ENCODE peak calls at places on chromosome 6, in four cellular contexts. Z is nucleus accumbens, Q is GM12891, X is endothelial cell. A is an unnamed sample.

GRCh38 chr6:112802154-112802553 is 455.0 kb downstream of the RFPL4B start:
- DNase-seq in Z (no peak), X (no peak), Q (no peak), A (no peak)

GRCh38 chr6:159190460-159190859 is 21.3 kb downstream of the FNDC1 start:
- DNase-seq in X (no peak), Q (no peak), Z (no peak), A (no peak)

GRCh38 chr6:79737172-79737571 is 106.0 kb downstream of the SH3BGRL2 start:
- DNase-seq in Z (no peak), X (no peak), Q (no peak), A (no peak)

GRCh38 chr6:5172057-5172683 is 87.0 kb downstream of the PPP1R3G start:
- DNase-seq in X (no peak), Z (no peak), Q (no peak), A (no peak)

GRCh38 chr6:106159531-106159940 is 73.4 kb downstream of the PRDM1 start:
- DNase-seq in Z (no peak), Q (no peak), X (no peak), A (no peak)

GRCh38 chr6:96899019-96899418 is 1.3 kb upstream of the NDUFAF4 start:
- DNase-seq in X (peak; percentile 11), Q (no peak), Z (no peak), A (no peak)

GRCh38 chr6:57207141-57207540 is 15.0 kb downstream of the RAB23 start:
- DNase-seq in Q (no peak), X (no peak), Z (no peak), A (no peak)

GRCh38 chr6:5086294-5086890 is 1.3 kb downstream of the PPP1R3G start:
- DNase-seq in Z (no peak), X (peak; percentile 17), Q (no peak), A (no peak)

GRCh38 chr6:124999105-124999764 is 37.0 kb downstream of the RNF217 start:
- DNase-seq in Z (no peak), X (no peak), Q (no peak), A (no peak)

GRCh38 chr6:41226752-41227151 is 1.4 kb upstream of the TREML4 start:
- DNase-seq in X (no peak), Z (no peak), Q (no peak), A (no peak)

GRCh38 chr6:81308577-81309279 is 443.8 kb downstream of the TENT5A start:
- DNase-seq in X (no peak), Q (no peak), Z (no peak), A (no peak)

GRCh38 chr6:138999949-139000725 is 12.1 kb upstream of the REPS1 start:
- DNase-seq in X (no peak), Z (no peak), Q (no peak), A (no peak)

GRCh38 chr6:4603291-4603690 is 172.9 kb upstream of the CDYL start:
- DNase-seq in X (no peak), Q (no peak), Z (no peak), A (no peak)

GRCh38 chr6:89412071-89413005 is at the start of gene RRAGD:
- DNase-seq in Q (peak; percentile 73), Z (peak; percentile 69), X (peak; percentile 30), A (peak; percentile 66)

GRCh38 chr6:90413867-90414266 is 117.2 kb upstream of the BACH2 start:
- DNase-seq in Q (no peak), X (peak; percentile 33), Z (no peak), A (peak; percentile 30)

GRCh38 chr6:8219352-8219943 is 117.1 kb upstream of the EEF1E1 start:
- DNase-seq in Z (no peak), Q (peak; percentile 15), X (peak; percentile 47), A (peak; percentile 10)

GRCh38 chr6:72911463-72912153 is 289.7 kb downstream of the KCNQ5 start:
- DNase-seq in X (no peak), Q (no peak), Z (no peak), A (no peak)

GRCh38 chr6:144007779-144008500 is at the start of gene PLAGL1:
- DNase-seq in X (peak; percentile 65), Z (no peak), Q (peak; percentile 35), A (peak; percentile 20)

GRCh38 chr6:44338228-44339122 is 4.0 kb upstream of the SPATS1 start:
- DNase-seq in Q (peak; percentile 39), X (peak; percentile 70), Z (no peak), A (peak; percentile 36)

GRCh38 chr6:19857139-19857538 is 20.0 kb downstream of the ID4 start:
- DNase-seq in X (no peak), Z (no peak), Q (no peak), A (no peak)

GRCh38 chr6:116556065-116556464 is 2.5 kb downstream of the CALHM4 start:
- DNase-seq in Z (no peak), Q (no peak), X (no peak), A (no peak)

GRCh38 chr6:169959129-169960002 is 207.9 kb downstream of the ERMARD start:
- DNase-seq in Q (no peak), X (no peak), Z (no peak), A (no peak)

GRCh38 chr6:156827382-156827781 is 50.2 kb downstream of the ARID1B start:
- DNase-seq in Z (no peak), Q (no peak), X (no peak), A (no peak)

GRCh38 chr6:28004350-28005123 is 47.5 kb downstream of the OR2B6 start:
- DNase-seq in Z (no peak), Q (no peak), X (no peak), A (no peak)

GRCh38 chr6:165245716-165246115 is 63.7 kb downstream of the C6orf118 start:
- DNase-seq in Z (no peak), Q (no peak), X (no peak), A (no peak)

GRCh38 chr6:170453586-170454511 is 99.3 kb downstream of the PSMB1 start:
- DNase-seq in Z (no peak), X (no peak), Q (no peak), A (no peak)

GRCh38 chr6:1390071-1390804 is 862 bp downstream of the FOXF2 start:
- DNase-seq in Q (no peak), X (peak; percentile 47), Z (no peak), A (no peak)

GRCh38 chr6:159109391-159109790 is 59.8 kb upstream of the FNDC1 start:
- DNase-seq in X (no peak), Z (no peak), Q (no peak), A (no peak)

GRCh38 chr6:38306915-38307314 is 332.8 kb downstream of the BTBD9 start:
- DNase-seq in X (no peak), Q (no peak), Z (no peak), A (no peak)

GRCh38 chr6:35360349-35361138 is 18.2 kb downstream of the PPARD start:
- DNase-seq in Q (no peak), Z (peak; percentile 22), X (no peak), A (no peak)

GRCh38 chr6:41785689-41786450 is 1.6 kb upstream of the TOMM6 start:
- DNase-seq in Q (no peak), X (no peak), Z (no peak), A (no peak)

GRCh38 chr6:40627316-40627715 is 40.2 kb upstream of the LRFN2 start:
- DNase-seq in X (no peak), Q (no peak), Z (no peak), A (no peak)

GRCh38 chr6:125780540-125781306 is 10.0 kb upstream of the NCOA7 start:
- DNase-seq in Z (no peak), X (peak; percentile 23), Q (no peak), A (no peak)

GRCh38 chr6:155263373-155264063 is at the start of gene CLDN20:
- DNase-seq in Q (no peak), Z (no peak), X (no peak), A (no peak)

GRCh38 chr6:92521553-92521952 is 897.8 kb downstream of the EPHA7 start:
- DNase-seq in Q (no peak), X (no peak), Z (no peak), A (no peak)